ENCODE peak calls at places on chromosome 13, in eight cellular contexts. One of them, this sample, is unnamed.

GRCh38 chr13:99892866-99893504 is 78.6 kb downstream of the ZIC5 start:
- DNase-seq in PC-3: no peak
- DNase-seq in A549: no peak
- DNase-seq in breast epithelium: no peak
- DNase-seq in thoracic aorta: no peak
- DNase-seq in tibial artery: no peak
- DNase-seq in H9: no peak
- DNase-seq in aorta: no peak
- DNase-seq in this sample: no peak

GRCh38 chr13:26495749-26496148 is 61.7 kb upstream of the WASF3 start:
- DNase-seq in A549: no peak
- DNase-seq in H9: no peak
- DNase-seq in PC-3: no peak
- DNase-seq in aorta: no peak
- DNase-seq in tibial artery: no peak
- DNase-seq in breast epithelium: no peak
- DNase-seq in thoracic aorta: no peak
- DNase-seq in this sample: no peak

GRCh38 chr13:42600943-42601342 is 27.0 kb downstream of the TNFSF11 start:
- DNase-seq in A549: no peak
- DNase-seq in aorta: no peak
- DNase-seq in thoracic aorta: no peak
- DNase-seq in PC-3: peak; percentile 45
- DNase-seq in H9: no peak
- DNase-seq in breast epithelium: no peak
- DNase-seq in tibial artery: no peak
- DNase-seq in this sample: no peak

GRCh38 chr13:111937763-111938375 is 129.1 kb upstream of the SOX1 start:
- DNase-seq in tibial artery: no peak
- DNase-seq in aorta: no peak
- DNase-seq in H9: peak; percentile 24
- DNase-seq in thoracic aorta: no peak
- DNase-seq in breast epithelium: no peak
- DNase-seq in A549: no peak
- DNase-seq in PC-3: no peak
- DNase-seq in this sample: no peak

GRCh38 chr13:23960566-23961156 is 63.4 kb upstream of the C1QTNF9B start:
- DNase-seq in aorta: no peak
- DNase-seq in tibial artery: no peak
- DNase-seq in PC-3: peak; percentile 73
- DNase-seq in H9: no peak
- DNase-seq in A549: no peak
- DNase-seq in breast epithelium: no peak
- DNase-seq in thoracic aorta: no peak
- DNase-seq in this sample: no peak

GRCh38 chr13:51342706-51343105 is 3.2 kb downstream of the SERPINE3 start:
- DNase-seq in tibial artery: no peak
- DNase-seq in PC-3: no peak
- DNase-seq in thoracic aorta: no peak
- DNase-seq in A549: no peak
- DNase-seq in H9: no peak
- DNase-seq in breast epithelium: no peak
- DNase-seq in aorta: no peak
- DNase-seq in this sample: no peak

GRCh38 chr13:109180905-109181425 is 551.6 kb downstream of the MYO16 start:
- DNase-seq in A549: no peak
- DNase-seq in aorta: no peak
- DNase-seq in breast epithelium: no peak
- DNase-seq in PC-3: no peak
- DNase-seq in H9: no peak
- DNase-seq in thoracic aorta: no peak
- DNase-seq in tibial artery: no peak
- DNase-seq in this sample: no peak

GRCh38 chr13:94636942-94637578 is 35.4 kb downstream of the GPR180 start:
- DNase-seq in breast epithelium: no peak
- DNase-seq in aorta: no peak
- DNase-seq in H9: no peak
- DNase-seq in tibial artery: no peak
- DNase-seq in A549: no peak
- DNase-seq in PC-3: no peak
- DNase-seq in thoracic aorta: no peak
- DNase-seq in this sample: no peak

GRCh38 chr13:98411617-98412310 is 165.1 kb downstream of the STK24 start:
- DNase-seq in thoracic aorta: no peak
- DNase-seq in breast epithelium: no peak
- DNase-seq in A549: no peak
- DNase-seq in aorta: no peak
- DNase-seq in H9: no peak
- DNase-seq in tibial artery: peak; percentile 79
- DNase-seq in PC-3: no peak
- DNase-seq in this sample: no peak

GRCh38 chr13:23384111-23384510 is 49.4 kb downstream of the SACS start:
- DNase-seq in tibial artery: no peak
- DNase-seq in thoracic aorta: no peak
- DNase-seq in A549: no peak
- DNase-seq in PC-3: peak; percentile 51
- DNase-seq in H9: no peak
- DNase-seq in breast epithelium: no peak
- DNase-seq in aorta: no peak
- DNase-seq in this sample: no peak

GRCh38 chr13:93446256-93446655 is 219.6 kb downstream of the GPC6 start:
- DNase-seq in breast epithelium: no peak
- DNase-seq in tibial artery: no peak
- DNase-seq in PC-3: no peak
- DNase-seq in aorta: no peak
- DNase-seq in H9: no peak
- DNase-seq in A549: no peak
- DNase-seq in thoracic aorta: no peak
- DNase-seq in this sample: no peak

GRCh38 chr13:106140476-106140875 is 395.0 kb downstream of the EFNB2 start:
- DNase-seq in thoracic aorta: no peak
- DNase-seq in tibial artery: no peak
- DNase-seq in H9: no peak
- DNase-seq in breast epithelium: no peak
- DNase-seq in aorta: no peak
- DNase-seq in A549: no peak
- DNase-seq in PC-3: no peak
- DNase-seq in this sample: no peak

GRCh38 chr13:80314711-80315505 is 26.0 kb downstream of the SPRY2 start:
- DNase-seq in H9: no peak
- DNase-seq in A549: no peak
- DNase-seq in tibial artery: no peak
- DNase-seq in PC-3: no peak
- DNase-seq in thoracic aorta: no peak
- DNase-seq in aorta: no peak
- DNase-seq in breast epithelium: no peak
- DNase-seq in this sample: no peak

GRCh38 chr13:90867336-90867683 is 480.2 kb upstream of the MIR17HG start:
- DNase-seq in PC-3: peak; percentile 86
- DNase-seq in aorta: peak; percentile 78
- DNase-seq in thoracic aorta: peak; percentile 3
- DNase-seq in tibial artery: peak; percentile 77
- DNase-seq in breast epithelium: peak; percentile 21
- DNase-seq in H9: peak; percentile 76
- DNase-seq in A549: peak; percentile 14
- DNase-seq in this sample: peak; percentile 31

GRCh38 chr13:114226699-114227323 is 7.9 kb upstream of the CDC16 start:
- DNase-seq in A549: peak; percentile 60
- DNase-seq in H9: peak; percentile 94
- DNase-seq in aorta: peak; percentile 94
- DNase-seq in PC-3: peak; percentile 87
- DNase-seq in breast epithelium: peak; percentile 75
- DNase-seq in tibial artery: peak; percentile 89
- DNase-seq in thoracic aorta: peak; percentile 77
- DNase-seq in this sample: peak; percentile 79

GRCh38 chr13:79742923-79743322 is 262.0 kb downstream of the NDFIP2 start:
- DNase-seq in breast epithelium: no peak
- DNase-seq in thoracic aorta: no peak
- DNase-seq in PC-3: no peak
- DNase-seq in tibial artery: no peak
- DNase-seq in aorta: no peak
- DNase-seq in A549: no peak
- DNase-seq in H9: no peak
- DNase-seq in this sample: no peak

GRCh38 chr13:57935965-57936364 is 304.4 kb downstream of the PCDH17 start:
- DNase-seq in H9: no peak
- DNase-seq in breast epithelium: no peak
- DNase-seq in A549: no peak
- DNase-seq in tibial artery: no peak
- DNase-seq in aorta: no peak
- DNase-seq in thoracic aorta: no peak
- DNase-seq in PC-3: no peak
- DNase-seq in this sample: no peak

GRCh38 chr13:96003304-96003703 is 49.9 kb downstream of the UGGT2 start:
- DNase-seq in PC-3: peak; percentile 28
- DNase-seq in breast epithelium: no peak
- DNase-seq in H9: no peak
- DNase-seq in tibial artery: no peak
- DNase-seq in A549: no peak
- DNase-seq in thoracic aorta: no peak
- DNase-seq in aorta: no peak
- DNase-seq in this sample: no peak

GRCh38 chr13:28239374-28239773 is 101.0 kb downstream of the PAN3 start:
- DNase-seq in tibial artery: no peak
- DNase-seq in H9: no peak
- DNase-seq in aorta: no peak
- DNase-seq in A549: no peak
- DNase-seq in thoracic aorta: no peak
- DNase-seq in PC-3: no peak
- DNase-seq in breast epithelium: no peak
- DNase-seq in this sample: no peak

GRCh38 chr13:113724780-113725315 is 34.2 kb upstream of the TMEM255B start:
- DNase-seq in aorta: peak; percentile 89
- DNase-seq in H9: peak; percentile 86
- DNase-seq in A549: peak; percentile 49
- DNase-seq in tibial artery: peak; percentile 85
- DNase-seq in breast epithelium: peak; percentile 79
- DNase-seq in thoracic aorta: peak; percentile 34
- DNase-seq in PC-3: peak; percentile 65
- DNase-seq in this sample: peak; percentile 81

GRCh38 chr13:73335226-73335625 is 276.4 kb downstream of the KLF5 start:
- DNase-seq in A549: peak; percentile 45
- DNase-seq in aorta: no peak
- DNase-seq in thoracic aorta: no peak
- DNase-seq in breast epithelium: no peak
- DNase-seq in H9: no peak
- DNase-seq in tibial artery: no peak
- DNase-seq in PC-3: peak; percentile 90
- DNase-seq in this sample: no peak

DNA sequence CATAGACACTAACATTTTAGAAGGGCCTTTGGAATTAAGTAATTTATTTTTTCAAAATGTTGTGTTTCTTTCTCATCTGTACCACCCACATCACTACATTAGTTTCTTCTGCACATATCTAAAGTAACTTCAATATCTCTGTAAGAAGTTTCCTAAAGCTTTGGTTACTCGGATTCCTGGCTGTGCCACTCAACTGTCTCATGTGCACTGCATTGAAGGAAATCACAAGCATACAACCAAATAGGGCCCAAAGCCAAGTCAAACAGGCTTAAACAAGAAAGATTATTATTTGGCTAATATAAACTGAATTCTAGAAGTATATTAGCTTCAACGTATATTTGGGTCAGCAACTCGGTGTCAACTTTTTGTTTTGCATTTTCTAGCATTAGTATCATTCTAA is 1647.6 kb upstream of the SPRY2 start:
- DNase-seq in thoracic aorta: no peak
- DNase-seq in A549: no peak
- DNase-seq in breast epithelium: no peak
- DNase-seq in H9: no peak
- DNase-seq in aorta: no peak
- DNase-seq in tibial artery: no peak
- DNase-seq in PC-3: no peak
- DNase-seq in this sample: no peak
- H3K4me1 ChIP-seq in thoracic aorta: no peaks in the 10 kb centered on the region
- H3K4me1 ChIP-seq in A549: no peaks in the 10 kb centered on the region
- H3K4me1 ChIP-seq in breast epithelium: no peaks in the 10 kb centered on the region
- H3K4me1 ChIP-seq in H9: peaks cover 2% of the 10 kb centered on the region
- H3K4me1 ChIP-seq in aorta: no peaks in the 10 kb centered on the region
- H3K4me1 ChIP-seq in tibial artery: no peaks in the 10 kb centered on the region
- H3K4me1 ChIP-seq in PC-3: no peaks in the 10 kb centered on the region
- H3K4me1 ChIP-seq in this sample: no peaks in the 10 kb centered on the region

DNA sequence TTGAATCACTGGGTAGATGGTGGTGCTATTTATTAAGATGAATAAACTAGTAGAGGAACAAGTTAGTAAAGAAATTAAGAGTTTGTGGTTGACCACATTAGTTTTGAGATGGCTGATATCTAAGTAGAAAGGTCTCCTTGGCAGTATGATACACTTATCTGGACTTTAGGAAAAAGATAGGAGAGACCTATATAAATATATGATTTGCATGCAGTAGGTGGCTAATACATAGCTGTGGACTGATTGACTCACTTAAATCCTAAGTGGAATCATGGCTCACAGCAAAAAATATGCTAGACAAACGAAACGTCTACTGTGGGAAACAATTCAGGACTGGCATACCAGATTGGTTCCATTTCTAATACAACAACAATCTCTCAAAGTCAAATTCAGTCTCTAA is 92.0 kb downstream of the CAB39L start:
- DNase-seq in A549: no peak
- DNase-seq in breast epithelium: no peak
- DNase-seq in tibial artery: no peak
- DNase-seq in aorta: no peak
- DNase-seq in H9: no peak
- DNase-seq in thoracic aorta: no peak
- DNase-seq in PC-3: peak; percentile 48
- DNase-seq in this sample: no peak
- H3K4me1 ChIP-seq in A549: no peaks in the 10 kb centered on the region
- H3K4me1 ChIP-seq in breast epithelium: no peaks in the 10 kb centered on the region
- H3K4me1 ChIP-seq in tibial artery: peaks cover 9% of the 10 kb centered on the region
- H3K4me1 ChIP-seq in aorta: no peaks in the 10 kb centered on the region
- H3K4me1 ChIP-seq in H9: peaks cover 3% of the 10 kb centered on the region
- H3K4me1 ChIP-seq in thoracic aorta: peaks cover 24% of the 10 kb centered on the region
- H3K4me1 ChIP-seq in PC-3: peaks cover 6% of the 10 kb centered on the region
- H3K4me1 ChIP-seq in this sample: no peaks in the 10 kb centered on the region

DNA sequence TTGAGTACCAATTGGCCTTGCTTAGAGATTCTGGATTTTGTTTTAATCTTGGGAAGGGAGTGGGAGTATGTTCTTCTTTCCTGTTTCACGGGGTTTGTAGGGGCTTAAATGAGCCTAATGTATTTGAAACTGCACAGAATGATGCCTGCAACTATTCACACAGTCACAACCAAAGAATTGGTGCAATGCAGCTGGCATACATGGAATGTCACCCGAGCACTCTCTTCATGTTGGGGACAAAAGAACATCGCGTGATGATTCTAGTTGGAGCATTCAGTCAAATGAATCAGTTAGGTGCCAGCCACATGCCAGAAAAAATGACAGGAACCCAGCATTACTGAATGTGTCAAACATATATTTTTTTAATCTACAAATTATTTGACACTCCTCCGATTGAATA is 22.1 kb downstream of the STARD13 start:
- DNase-seq in aorta: no peak
- DNase-seq in tibial artery: no peak
- DNase-seq in breast epithelium: no peak
- DNase-seq in thoracic aorta: no peak
- DNase-seq in A549: no peak
- DNase-seq in H9: no peak
- DNase-seq in PC-3: no peak
- DNase-seq in this sample: no peak
- H3K4me1 ChIP-seq in aorta: peaks cover 6% of the 10 kb centered on the region
- H3K4me1 ChIP-seq in tibial artery: peaks cover 42% of the 10 kb centered on the region
- H3K4me1 ChIP-seq in breast epithelium: peaks cover 11% of the 10 kb centered on the region
- H3K4me1 ChIP-seq in thoracic aorta: peaks cover 13% of the 10 kb centered on the region
- H3K4me1 ChIP-seq in A549: peaks cover 55% of the 10 kb centered on the region
- H3K4me1 ChIP-seq in H9: peaks cover 13% of the 10 kb centered on the region
- H3K4me1 ChIP-seq in PC-3: peaks cover 55% of the 10 kb centered on the region
- H3K4me1 ChIP-seq in this sample: peaks cover 20% of the 10 kb centered on the region

GRCh38 chr13:39768962-39769361 is 113.5 kb downstream of the COG6 start:
- DNase-seq in thoracic aorta: no peak
- DNase-seq in PC-3: no peak
- DNase-seq in tibial artery: no peak
- DNase-seq in H9: no peak
- DNase-seq in A549: no peak
- DNase-seq in aorta: no peak
- DNase-seq in breast epithelium: no peak
- DNase-seq in this sample: no peak
- H3K4me1 ChIP-seq in thoracic aorta: no peaks in the 10 kb centered on the region
- H3K4me1 ChIP-seq in PC-3: no peaks in the 10 kb centered on the region
- H3K4me1 ChIP-seq in tibial artery: peaks cover 7% of the 10 kb centered on the region
- H3K4me1 ChIP-seq in H9: no peaks in the 10 kb centered on the region
- H3K4me1 ChIP-seq in A549: no peaks in the 10 kb centered on the region
- H3K4me1 ChIP-seq in aorta: no peaks in the 10 kb centered on the region
- H3K4me1 ChIP-seq in breast epithelium: no peaks in the 10 kb centered on the region
- H3K4me1 ChIP-seq in this sample: peaks cover 5% of the 10 kb centered on the region

This sample was measured in heart right ventricle.